ENCODE peak calls at places on chromosomes 16 and 17, in four cellular contexts. E, T, N and P are unnamed samples.

GRCh38 chr16:3186946-3187690 is 886 bp upstream of the OR1F1 start:
- DNase-seq in N (no peak), E (no peak), T (no peak), P (peak; percentile 19)

GRCh38 chr16:19810817-19811731 is 73.6 kb downstream of the GPRC5B start:
- DNase-seq in E (no peak), N (peak; percentile 95), T (no peak), P (no peak)

GRCh38 chr16:27240948-27241531 is 27.5 kb downstream of the NSMCE1 start:
- DNase-seq in T (no peak), N (peak; percentile 80), E (no peak), P (no peak)

GRCh38 chr17:67132366-67132765 is 88.0 kb downstream of the CACNG1 start:
- DNase-seq in E (no peak), T (no peak), N (no peak), P (no peak)

GRCh38 chr16:84647830-84648594 is at the start of gene KLHL36:
- DNase-seq in T (no peak), E (no peak), N (no peak), P (no peak)

GRCh38 chr16:29664133-29664912 is 1.3 kb downstream of the SPN start:
- DNase-seq in T (no peak), N (no peak), E (no peak), P (no peak)

GRCh38 chr16:11495066-11495407 is 91.7 kb downstream of the LITAF start:
- DNase-seq in T (no peak), E (no peak), N (no peak), P (no peak)

GRCh38 chr17:31404028-31404949 is 12.8 kb downstream of the RAB11FIP4 start:
- DNase-seq in E (peak; percentile 33), N (no peak), T (no peak), P (no peak)

GRCh38 chr16:9102943-9103342 is 11.5 kb downstream of the HAPSTR1 start:
- DNase-seq in E (no peak), N (no peak), T (no peak), P (no peak)

GRCh38 chr16:50614956-50615727 is 66.0 kb downstream of the SNX20 start:
- DNase-seq in E (no peak), N (no peak), T (no peak), P (no peak)

GRCh38 chr17:29116652-29117439 is 63.4 kb downstream of the MYO18A start:
- DNase-seq in N (peak; percentile 47), E (peak; percentile 93), T (peak; percentile 57), P (peak; percentile 86)

GRCh38 chr16:55012362-55012761 is 81.7 kb downstream of the IRX5 start:
- DNase-seq in N (no peak), T (no peak), E (no peak), P (no peak)

GRCh38 chr17:39648876-39649430 is 12.0 kb downstream of the STARD3 start:
- DNase-seq in N (peak; percentile 76), E (no peak), T (no peak), P (no peak)

GRCh38 chr17:72426948-72427760 is 306.3 kb downstream of the SOX9 start:
- DNase-seq in E (no peak), N (no peak), T (no peak), P (no peak)

GRCh38 chr16:53944026-53944425 is 240.1 kb downstream of the FTO start:
- DNase-seq in T (no peak), E (no peak), N (peak; percentile 7), P (no peak)

GRCh38 chr17:35901776-35902175 is 21.6 kb upstream of the CCL5 start:
- DNase-seq in N (no peak), T (no peak), E (no peak), P (no peak)

GRCh38 chr17:81365601-81366585 is 29.4 kb upstream of the BAHCC1 start:
- DNase-seq in E (peak; percentile 29), T (no peak), N (peak; percentile 81), P (no peak)

GRCh38 chr17:35841505-35841904 is 27.2 kb downstream of the HEATR9 start:
- DNase-seq in E (no peak), N (peak; percentile 27), T (no peak), P (no peak)

GRCh38 chr16:83011101-83011720 is 384.4 kb downstream of the CDH13 start:
- DNase-seq in T (no peak), E (no peak), N (no peak), P (no peak)

GRCh38 chr17:50627782-50628601 is 6.7 kb upstream of the ABCC3 start:
- DNase-seq in T (no peak), N (no peak), E (peak; percentile 76), P (peak; percentile 70)

GRCh38 chr17:70144260-70144846 is 25.0 kb upstream of the KCNJ2 start:
- DNase-seq in T (no peak), E (no peak), N (peak; percentile 54), P (no peak)

GRCh38 chr17:42536372-42537155 is 523 bp downstream of the NAGLU start:
- DNase-seq in N (peak; percentile 78), T (no peak), E (peak; percentile 91), P (peak; percentile 79)

GRCh38 chr17:48240562-48241130 is 133.1 kb downstream of the SNX11 start:
- DNase-seq in N (peak; percentile 11), E (no peak), T (no peak), P (peak; percentile 42)

GRCh38 chr16:20626971-20627370 is 50.8 kb upstream of the ACSM2B start:
- DNase-seq in T (no peak), E (no peak), N (no peak), P (no peak)

GRCh38 chr17:56914641-56915263 is 903 bp upstream of the TRIM25 start:
- DNase-seq in N (no peak), E (no peak), T (no peak), P (no peak)

GRCh38 chr17:68060336-68060735 is 24.8 kb downstream of the KPNA2 start:
- DNase-seq in N (no peak), T (no peak), E (no peak), P (no peak)

GRCh38 chr17:60110586-60110985 is 31.9 kb upstream of the HEATR6 start:
- DNase-seq in E (no peak), T (no peak), N (no peak), P (no peak)

GRCh38 chr17:57668332-57668731 is 76.8 kb downstream of the CCDC182 start:
- DNase-seq in N (no peak), T (no peak), E (no peak), P (no peak)

GRCh38 chr17:1759529-1759928 is 2.3 kb upstream of the SERPINF1 start:
- DNase-seq in N (no peak), T (no peak), E (no peak), P (no peak)

GRCh38 chr17:33949100-33949499 is 306.0 kb upstream of the CCL2 start:
- DNase-seq in T (peak; percentile 25), E (peak; percentile 84), N (no peak), P (peak; percentile 69)

GRCh38 chr17:49910094-49910857 is 58.7 kb upstream of the DLX4 start:
- DNase-seq in N (no peak), E (peak; percentile 90), T (no peak), P (peak; percentile 78)

GRCh38 chr16:89131783-89132182 is 38.1 kb downstream of the ACSF3 start:
- DNase-seq in E (no peak), T (no peak), N (no peak), P (no peak)

GRCh38 chr16:89133457-89134127 is 38.0 kb upstream of the CDH15 start:
- DNase-seq in E (no peak), T (no peak), N (no peak), P (no peak)

GRCh38 chr16:89132194-89133005 is 38.7 kb downstream of the ACSF3 start:
- DNase-seq in N (no peak), E (no peak), T (no peak), P (no peak)

GRCh38 chr16:89135166-89135565 is 36.4 kb upstream of the CDH15 start:
- DNase-seq in N (no peak), E (no peak), T (no peak), P (no peak)

GRCh38 chr16:89134269-89134668 is 37.3 kb upstream of the CDH15 start:
- DNase-seq in E (no peak), T (no peak), N (no peak), P (no peak)
- H3K4me1 ChIP-seq in E (no peaks in the 10 kb centered on the region), T (no peaks in the 10 kb centered on the region), N (no peaks in the 10 kb centered on the region), P (no peaks in the 10 kb centered on the region)

GRCh38 chr17:76074390-76075363 is at the start of gene GALR2:
- DNase-seq in N (no peak), E (peak; percentile 72), T (no peak), P (no peak)
- H3K9ac ChIP-seq in N (no peak within 1 kb of the TSS), E (no peak within 1 kb of the TSS), T (no peak within 1 kb of the TSS), P (no peak within 1 kb of the TSS)

GRCh38 chr17:43920500-43921095 is 13.3 kb upstream of the MPP2 start:
- DNase-seq in N (no peak), T (no peak), E (no peak), P (no peak)
- H4K5ac ChIP-seq in N (no peak overlapping the region), T (no peak overlapping the region), E (no peak overlapping the region), P (no peak overlapping the region)

GRCh38 chr16:75244844-75245758 is 6.3 kb downstream of the BCAR1 start:
- DNase-seq in N (peak; percentile 98), T (peak; percentile 70), E (peak; percentile 95), P (peak; percentile 98)
- H3K4me1 ChIP-seq in N (peaks cover 57% of the 10 kb centered on the region), T (no peaks in the 10 kb centered on the region), E (peaks cover 2% of the 10 kb centered on the region), P (peaks cover 18% of the 10 kb centered on the region)

GRCh38 chr17:74452027-74452840 is 14.2 kb upstream of the CD300A start:
- DNase-seq in T (no peak), N (no peak), E (peak; percentile 49), P (peak; percentile 41)
- H3K9ac ChIP-seq in T (no peak overlapping the region), N (no peak overlapping the region), E (no peak overlapping the region), P (no peak overlapping the region)

DNA sequence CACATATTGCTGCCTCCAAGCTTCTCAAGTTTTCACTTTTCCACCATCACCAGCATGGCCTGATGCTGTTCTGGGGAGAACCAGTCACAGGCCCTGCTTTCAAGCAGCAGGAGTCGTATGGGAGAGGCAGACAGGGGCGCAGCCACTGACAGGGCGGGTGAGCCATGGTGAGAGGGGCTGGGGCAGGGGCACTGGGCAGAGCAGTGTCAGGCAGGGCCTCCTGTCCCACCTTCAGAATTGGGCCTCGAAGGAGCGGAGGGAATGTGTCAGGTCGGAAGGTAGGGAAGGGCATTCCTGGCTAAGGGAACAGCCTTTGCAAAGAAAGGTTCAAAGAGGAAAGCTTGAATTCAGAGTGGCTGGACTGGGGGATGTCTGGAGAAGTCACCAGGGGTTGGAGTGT is 4.9 kb upstream of the MAP2K3 start:
- DNase-seq in E (no peak), T (no peak), N (no peak), P (no peak)
- H4K5ac ChIP-seq in E (no peak overlapping the region), T (no peak overlapping the region), N (no peak overlapping the region), P (no peak overlapping the region)

GRCh38 chr16:1650131-1650530 is 27.9 kb upstream of the JPT2 start:
- DNase-seq in E (no peak), T (no peak), N (no peak), P (no peak)
- H3K4me1 ChIP-seq in E (no peaks in the 10 kb centered on the region), T (no peaks in the 10 kb centered on the region), N (peaks cover 3% of the 10 kb centered on the region), P (no peaks in the 10 kb centered on the region)

GRCh38 chr16:23557779-23558330 is 328 bp downstream of the UBFD1 start:
- DNase-seq in T (no peak), N (peak; percentile 44), E (peak; percentile 42), P (no peak)

GRCh38 chr16:23564964-23565363 is 7.4 kb downstream of the UBFD1 start:
- DNase-seq in T (no peak), N (no peak), E (no peak), P (no peak)

GRCh38 chr16:23562505-23562904 is 5.0 kb downstream of the UBFD1 start:
- DNase-seq in T (no peak), E (no peak), N (no peak), P (no peak)

GRCh38 chr16:23563186-23563585 is 5.7 kb downstream of the UBFD1 start:
- DNase-seq in T (no peak), N (no peak), E (no peak), P (no peak)

GRCh38 chr16:23561586-23561985 is 4.1 kb downstream of the UBFD1 start:
- DNase-seq in E (no peak), N (no peak), T (no peak), P (no peak)
- H3K9ac ChIP-seq in E (no peak overlapping the region), N (no peak overlapping the region), T (no peak overlapping the region), P (no peak overlapping the region)

GRCh38 chr17:37797206-37797605 is 52.3 kb upstream of the HNF1B start:
- DNase-seq in N (peak; percentile 62), T (no peak), E (no peak), P (peak; percentile 36)
- H4K5ac ChIP-seq in N (peak overlapping the region; percentile 24), T (no peak overlapping the region), E (no peak overlapping the region), P (no peak overlapping the region)